ENCODE peak calls at places on chromosomes 13 and 19, in five cellular contexts. C, H, Y, T and I are unnamed samples.

GRCh38 chr19:16124953-16125352 is 13.3 kb downstream of the RAB8A start:
- DNase-seq in C (no peak), H (no peak), Y (no peak), T (no peak), I (no peak)

GRCh38 chr19:5627395-5627904 is 4.6 kb downstream of the SAFB start:
- DNase-seq in C (peak), H (no peak), Y (peak), T (peak), I (peak)

GRCh38 chr19:45577111-45577905 is 7.3 kb downstream of the OPA3 start:
- DNase-seq in C (no peak), H (peak), Y (peak), T (peak), I (no peak)

GRCh38 chr19:45499196-45500180 is 1.2 kb downstream of the PPM1N start:
- DNase-seq in C (no peak), H (no peak), Y (no peak), T (no peak), I (peak)

GRCh38 chr13:24081388-24081787 is 79.1 kb upstream of the SPATA13 start:
- DNase-seq in C (no peak), H (no peak), Y (peak), T (no peak), I (no peak)

GRCh38 chr19:52635786-52636570 is 2.2 kb downstream of the ZNF83 start:
- DNase-seq in C (no peak), H (no peak), Y (peak), T (no peak), I (no peak)

GRCh38 chr13:95485518-95486144 is 66.9 kb upstream of the CLDN10 start:
- DNase-seq in C (no peak), H (no peak), Y (no peak), T (no peak), I (no peak)

GRCh38 chr13:98216135-98216565 is 39.1 kb upstream of the RNF113B start:
- DNase-seq in C (peak), H (peak), Y (peak), T (peak), I (peak)

GRCh38 chr13:45447050-45447661 is 17.6 kb upstream of the COG3 start:
- DNase-seq in C (no peak), H (no peak), Y (no peak), T (no peak), I (no peak)

GRCh38 chr13:86729206-86729605 is 930.0 kb upstream of the SLITRK6 start:
- DNase-seq in C (no peak), H (no peak), Y (no peak), T (no peak), I (no peak)

GRCh38 chr19:30864460-30865215 is 484.6 kb downstream of the TSHZ3 start:
- DNase-seq in C (no peak), H (no peak), Y (no peak), T (no peak), I (no peak)

GRCh38 chr19:46625731-46626130 is 842 bp upstream of the PTGIR start:
- DNase-seq in C (no peak), H (no peak), Y (no peak), T (peak), I (no peak)

GRCh38 chr19:46514589-46515289 is 19.1 kb upstream of the PNMA8B start:
- DNase-seq in C (no peak), H (no peak), Y (no peak), T (no peak), I (no peak)

GRCh38 chr19:56272448-56272847 is at the start of gene EDDM13:
- DNase-seq in C (no peak), H (no peak), Y (no peak), T (no peak), I (no peak)

GRCh38 chr13:67134322-67135129 is 95.6 kb downstream of the PCDH9 start:
- DNase-seq in C (no peak), H (peak), Y (peak), T (no peak), I (no peak)

GRCh38 chr13:67130444-67130843 is 99.7 kb downstream of the PCDH9 start:
- DNase-seq in C (no peak), H (no peak), Y (no peak), T (no peak), I (no peak)

GRCh38 chr13:67133476-67133875 is 96.7 kb downstream of the PCDH9 start:
- DNase-seq in C (no peak), H (no peak), Y (no peak), T (no peak), I (no peak)

GRCh38 chr13:67128148-67128547 is 102.0 kb downstream of the PCDH9 start:
- DNase-seq in C (no peak), H (no peak), Y (no peak), T (no peak), I (no peak)

DNA sequence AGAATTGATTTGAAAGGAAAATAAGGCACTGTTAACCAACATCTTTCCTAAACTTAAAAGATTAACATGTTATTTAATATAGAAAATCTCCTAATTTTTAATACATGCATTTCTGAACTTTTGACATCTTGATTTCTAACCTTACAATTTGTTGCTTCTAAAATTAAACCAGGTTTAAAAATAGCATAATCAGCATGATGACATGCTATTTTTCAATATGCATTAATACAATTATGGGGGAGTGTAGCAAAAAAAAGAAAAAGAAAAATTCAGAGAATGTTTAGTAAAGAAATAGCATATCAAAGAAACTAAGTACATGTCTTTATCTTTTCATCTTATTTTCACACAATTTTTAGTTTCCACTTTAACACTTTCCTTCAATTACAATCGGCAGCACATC is 98.7 kb downstream of the PCDH9 start:
- DNase-seq in C (no peak), H (no peak), Y (no peak), T (no peak), I (no peak)
- H3K4me3 ChIP-seq in C (no peak), H (no peak), Y (no peak), T (no peak), I (no peak)

GRCh38 chr13:93861818-93862217 is 617.7 kb downstream of the DCT start:
- DNase-seq in C (no peak), H (peak), Y (peak), T (no peak), I (peak)
- H3K4me3 ChIP-seq in C (no peak), H (no peak), Y (no peak), T (no peak), I (no peak)

DNA sequence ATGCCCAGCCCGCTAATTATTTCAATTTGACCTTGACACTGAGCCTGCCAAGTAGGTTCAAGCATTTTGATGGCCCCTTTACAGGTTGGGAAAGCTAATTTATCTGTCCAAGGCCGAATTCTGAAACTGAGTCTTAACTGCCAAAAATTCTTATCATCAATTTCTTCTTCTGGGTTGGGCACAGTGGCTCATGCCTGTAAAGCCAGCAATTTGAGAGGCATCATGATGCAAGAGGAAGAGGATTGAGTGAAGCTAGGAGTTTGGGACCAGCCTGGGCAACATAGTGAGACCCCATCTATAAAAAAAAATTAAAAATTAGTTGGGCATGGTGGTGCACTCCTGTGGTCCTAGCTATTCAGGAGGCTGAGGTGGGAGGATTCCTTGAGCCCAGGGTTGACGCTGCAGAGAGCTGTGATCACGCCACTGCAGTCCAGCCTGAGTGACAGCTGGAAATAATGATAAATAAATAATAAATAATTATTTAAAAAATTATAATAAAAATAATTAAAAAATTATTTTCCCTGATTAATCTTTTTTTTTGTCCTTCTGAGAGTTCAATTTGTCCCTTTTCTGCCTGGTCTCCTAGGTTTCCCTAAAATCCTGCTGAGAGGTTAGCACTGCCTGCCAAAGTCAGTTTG is 1.3 kb upstream of the LDLR start:
- DNase-seq in C (no peak), H (no peak), Y (no peak), T (no peak), I (no peak)
- H3K4me3 ChIP-seq in C (no peak), H (no peak), Y (no peak), T (no peak), I (no peak)

GRCh38 chr19:10087296-10088061 is 1.4 kb downstream of the SHFL start:
- DNase-seq in C (no peak), H (no peak), Y (no peak), T (no peak), I (no peak)
- H3K4me3 ChIP-seq in C (peak), H (peak), Y (no peak), T (no peak), I (peak)

GRCh38 chr19:1418951-1419735 is 11.8 kb downstream of the DAZAP1 start:
- DNase-seq in C (no peak), H (no peak), Y (no peak), T (no peak), I (no peak)
- H3K4me3 ChIP-seq in C (no peak), H (no peak), Y (no peak), T (no peak), I (no peak)

GRCh38 chr19:4559569-4559968 is at the start of gene SEMA6B:
- DNase-seq in C (peak), H (no peak), Y (no peak), T (peak), I (no peak)
- H3K4me3 ChIP-seq in C (peak), H (no peak), Y (no peak), T (peak), I (no peak)

DNA sequence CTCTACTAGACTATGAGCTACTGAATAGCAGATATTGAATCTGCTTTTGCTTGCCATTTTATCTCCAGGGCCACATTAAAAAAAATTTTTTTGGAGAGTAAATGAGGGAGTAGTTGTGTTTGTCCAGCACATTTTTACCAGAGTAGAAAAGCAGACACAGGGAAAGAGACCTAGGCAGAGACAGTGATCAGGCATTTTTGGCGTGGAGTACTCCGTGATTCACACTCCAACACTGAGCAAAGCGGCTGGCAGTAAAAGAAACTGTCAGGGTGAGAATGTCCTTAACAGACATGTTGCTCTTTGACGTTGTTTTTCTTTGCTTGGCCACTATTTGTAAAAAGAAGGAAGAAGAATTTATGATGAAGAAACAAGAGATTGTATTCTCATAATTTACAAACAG is 304.0 kb downstream of the TDRD3 start:
- DNase-seq in C (no peak), H (no peak), Y (no peak), T (no peak), I (no peak)
- H3K4me3 ChIP-seq in C (no peak), H (no peak), Y (no peak), T (no peak), I (no peak)

GRCh38 chr13:109684836-109685602 is 101.4 kb downstream of the IRS2 start:
- DNase-seq in C (peak), H (no peak), Y (peak), T (peak), I (peak)
- H3K4me3 ChIP-seq in C (no peak), H (no peak), Y (no peak), T (no peak), I (peak)